ENCODE peak calls at places on chromosomes 13 and 19, in six cellular contexts. F is activated CD8-positive, alpha-beta T cell treated with anti-CD3 and anti-CD28 coated beads for 36 hours; C is T-helper 17 cell; X is LHCN-M2; E is WERI-Rb-1; S is omental fat pad. Z is an unnamed sample.

GRCh38 chr13:30792257-30793000 is 57.1 kb downstream of the ALOX5AP start:
- DNase-seq in S (no peak), X (peak), F (no peak), E (peak), C (no peak), Z (peak)

GRCh38 chr13:90787007-90787406 is 560.5 kb upstream of the MIR17HG start:
- DNase-seq in C (no peak), F (no peak), X (no peak), S (no peak), E (no peak), Z (no peak)

GRCh38 chr19:49272204-49272603 is 52.8 kb downstream of the SLC6A16 start:
- DNase-seq in S (no peak), C (no peak), E (no peak), F (peak), X (peak), Z (no peak)

GRCh38 chr19:40237791-40238190 is 11.3 kb upstream of the CCNP start:
- DNase-seq in F (no peak), S (no peak), C (no peak), E (no peak), X (no peak), Z (no peak)

GRCh38 chr19:2180881-2181617 is 17.3 kb downstream of the DOT1L start:
- DNase-seq in X (no peak), F (no peak), C (no peak), S (no peak), E (no peak), Z (no peak)

GRCh38 chr13:106104281-106104901 is 431.1 kb downstream of the EFNB2 start:
- DNase-seq in E (no peak), S (no peak), F (no peak), X (peak), C (no peak), Z (no peak)

GRCh38 chr19:1941146-1942077 is at the start of gene CSNK1G2:
- DNase-seq in C (no peak), E (no peak), X (no peak), F (peak), S (no peak), Z (peak)

GRCh38 chr13:107770541-107770940 is 444.8 kb downstream of the LIG4 start:
- DNase-seq in S (no peak), X (no peak), C (no peak), F (no peak), E (no peak), Z (no peak)

GRCh38 chr13:67086260-67086659 is 143.9 kb downstream of the PCDH9 start:
- DNase-seq in S (no peak), F (no peak), E (no peak), X (no peak), C (no peak), Z (no peak)

GRCh38 chr13:112743451-112744305 is 53.8 kb downstream of the ATP11A start:
- DNase-seq in E (no peak), F (no peak), C (no peak), S (no peak), X (no peak), Z (peak)

Z was measured in upper lobe of right lung.